ENCODE peak calls at places on chromosomes 2 and 18, in four cellular contexts. A is IMR-90, X is K562, H is endothelial cell of umbilical vein. B is an unnamed sample. For H3K4me1 and H3K9me1, the result is how much of the 10 kb centered on the place peaks cover.

GRCh38 chr18:62957885-62958472 is 242.6 kb downstream of the PHLPP1 start:
- DNase-seq in A (peak), X (no peak), H (peak), B (no peak)

GRCh38 chr2:73333564-73333963 is 40.2 kb upstream of the EGR4 start:
- DNase-seq in A (no peak), X (no peak), H (no peak), B (no peak)

GRCh38 chr2:68686178-68686577 is 42.8 kb downstream of the PROKR1 start:
- DNase-seq in A (no peak), X (no peak), H (no peak), B (no peak)

GRCh38 chr2:239443666-239444567 is 43.1 kb upstream of the HDAC4 start:
- DNase-seq in A (peak), X (no peak), H (no peak), B (peak)

GRCh38 chr18:23828426-23828825 is 139.2 kb downstream of the LAMA3 start:
- DNase-seq in A (peak), X (peak), H (peak), B (no peak)

GRCh38 chr2:204401114-204401513 is 144.2 kb upstream of the PARD3B start:
- DNase-seq in A (peak), X (no peak), H (no peak), B (no peak)

GRCh38 chr2:189751080-189751658 is 11.4 kb downstream of the OSGEPL1 start:
- DNase-seq in A (peak), X (peak), H (peak), B (no peak)

GRCh38 chr2:202172439-202173191 is 65.8 kb downstream of the SUMO1 start:
- DNase-seq in A (peak), X (no peak), H (no peak), B (no peak)

GRCh38 chr2:67463810-67464209 is 66.7 kb downstream of the ETAA1 start:
- DNase-seq in A (peak), X (no peak), H (peak), B (peak)

GRCh38 chr2:186575856-186576255 is 14.0 kb upstream of the ITGAV start:
- DNase-seq in A (peak), X (no peak), H (no peak), B (no peak)

GRCh38 chr2:176088048-176088936 is 4.2 kb upstream of the HOXD13 start:
- DNase-seq in A (peak), X (peak), H (peak), B (no peak)

GRCh38 chr2:88452151-88452851 is at the start of gene FOXI3:
- DNase-seq in A (no peak), X (no peak), H (no peak), B (no peak)

GRCh38 chr18:45887585-45887984 is 62.1 kb downstream of the SIGLEC15 start:
- DNase-seq in A (no peak), X (no peak), H (no peak), B (no peak)

GRCh38 chr2:30249354-30249753 is 18.0 kb downstream of the LBH start:
- DNase-seq in A (no peak), X (no peak), H (no peak), B (no peak)

GRCh38 chr2:127626175-127626574 is 19.8 kb upstream of the GPR17 start:
- DNase-seq in A (no peak), X (no peak), H (no peak), B (no peak)

GRCh38 chr2:239360008-239360407 is 40.8 kb downstream of the HDAC4 start:
- DNase-seq in A (no peak), X (no peak), H (no peak), B (no peak)

GRCh38 chr2:170291474-170291873 is 113.5 kb downstream of the MYO3B start:
- DNase-seq in A (no peak), X (no peak), H (no peak), B (no peak)

GRCh38 chr2:54081574-54081973 is 33.8 kb upstream of the ACYP2 start:
- DNase-seq in A (peak), X (peak), H (no peak), B (peak)

GRCh38 chr2:70995227-70995729 is 605 bp upstream of the TEX261 start:
- DNase-seq in A (peak), X (peak), H (peak), B (no peak)

GRCh38 chr18:55106906-55107305 is 147.6 kb upstream of the CCDC68 start:
- DNase-seq in A (no peak), X (no peak), H (no peak), B (no peak)

GRCh38 chr2:523698-524270 is 153.4 kb downstream of the TMEM18 start:
- DNase-seq in A (no peak), X (no peak), H (no peak), B (no peak)

GRCh38 chr2:203237501-203238238 is 1.1 kb upstream of the CYP20A1 start:
- DNase-seq in A (no peak), X (peak), H (no peak), B (no peak)

GRCh38 chr2:45166229-45166890 is 157.1 kb upstream of the SIX2 start:
- DNase-seq in A (no peak), X (no peak), H (no peak), B (no peak)

GRCh38 chr2:12265646-12266045 is 451.1 kb upstream of the TRIB2 start:
- DNase-seq in A (peak), X (no peak), H (no peak), B (no peak)

GRCh38 chr2:181459646-181460045 is 2.5 kb downstream of the ITGA4 start:
- DNase-seq in A (peak), X (no peak), H (no peak), B (no peak)

GRCh38 chr2:85768713-85769112 is 14.9 kb downstream of the ATOH8 start:
- DNase-seq in A (no peak), X (no peak), H (peak), B (no peak)

GRCh38 chr2:179412116-179412515 is 147.5 kb upstream of the SESTD1 start:
- DNase-seq in A (peak), X (no peak), H (no peak), B (no peak)

GRCh38 chr2:14642499-14642898 is 10.0 kb downstream of the LRATD1 start:
- DNase-seq in A (no peak), X (peak), H (no peak), B (no peak)

DNA sequence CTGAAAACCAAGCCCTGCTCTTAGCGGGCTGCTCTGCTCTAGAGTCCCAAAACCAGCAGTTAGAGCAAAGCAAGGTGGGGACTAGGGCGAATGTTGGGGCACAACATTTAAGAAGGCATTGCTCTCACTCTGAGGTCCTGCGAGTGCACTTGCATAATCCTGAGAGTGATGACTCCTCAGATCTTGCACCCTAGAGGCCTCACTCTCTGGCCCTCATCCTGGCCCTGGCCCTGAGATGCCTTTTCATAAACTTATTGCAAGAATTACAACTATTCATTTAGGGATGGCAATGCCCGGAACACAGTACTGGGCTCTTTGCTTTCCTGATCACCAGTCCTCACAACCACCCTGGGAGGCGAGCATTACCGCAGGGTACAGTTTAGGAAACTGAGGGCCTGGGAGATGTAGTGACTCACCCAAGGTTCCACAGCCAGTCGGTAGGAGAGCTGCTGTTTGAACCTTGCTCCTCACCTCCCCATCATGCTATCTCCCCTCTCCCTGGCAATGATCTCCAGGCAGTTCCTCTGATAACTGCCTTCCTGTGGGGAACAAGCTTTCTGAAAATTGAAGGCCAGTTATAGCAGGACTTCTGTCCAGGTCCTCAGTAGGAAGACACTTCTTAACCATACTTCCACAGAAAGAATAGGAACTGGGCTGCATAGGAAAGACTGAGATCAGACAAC is 91.4 kb downstream of the TNS1 start:
- DNase-seq in A (no peak), X (no peak), H (no peak), B (no peak)
- H3K4me1 ChIP-seq in A (under half), X (under half), H (under half), B (under half)

DNA sequence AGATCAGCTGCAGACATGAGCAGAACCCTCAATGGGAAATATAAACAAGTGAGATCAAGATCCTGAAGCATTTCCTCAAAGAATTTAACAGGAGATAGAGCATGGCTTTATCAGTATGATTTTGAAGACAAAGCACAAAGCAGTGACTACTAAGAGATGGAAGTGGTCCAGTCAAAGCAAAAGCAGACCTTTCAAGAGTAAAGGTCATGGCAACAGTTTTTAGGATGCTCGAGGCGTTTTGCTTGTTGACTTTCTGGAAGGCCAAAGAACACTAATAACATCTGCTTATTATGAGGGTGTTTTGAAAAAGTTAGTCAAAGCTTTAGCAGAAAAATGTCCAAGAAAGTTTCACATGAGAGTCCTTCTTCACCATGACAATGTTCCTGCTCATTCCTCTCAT is 128.5 kb downstream of the KCNE4 start:
- DNase-seq in A (no peak), X (no peak), H (peak), B (no peak)
- H3K4me2 ChIP-seq in A (no peak), X (no peak), H (no peak), B (no peak)

GRCh38 chr2:121066526-121066925 is 218.5 kb downstream of the TFCP2L1 start:
- DNase-seq in A (no peak), X (no peak), H (no peak), B (no peak)

GRCh38 chr2:121071058-121071504 is 213.9 kb downstream of the TFCP2L1 start:
- DNase-seq in A (peak), X (peak), H (peak), B (no peak)

GRCh38 chr2:121069434-121069969 is 215.5 kb downstream of the TFCP2L1 start:
- DNase-seq in A (no peak), X (no peak), H (no peak), B (no peak)

GRCh38 chr2:121065239-121065638 is 219.8 kb downstream of the TFCP2L1 start:
- DNase-seq in A (no peak), X (no peak), H (no peak), B (no peak)

GRCh38 chr2:121068851-121069250 is 216.2 kb downstream of the TFCP2L1 start:
- DNase-seq in A (no peak), X (no peak), H (no peak), B (no peak)
- H3K9me1 ChIP-seq in A (under half), X (under half), H (under half), B (under half)

DNA sequence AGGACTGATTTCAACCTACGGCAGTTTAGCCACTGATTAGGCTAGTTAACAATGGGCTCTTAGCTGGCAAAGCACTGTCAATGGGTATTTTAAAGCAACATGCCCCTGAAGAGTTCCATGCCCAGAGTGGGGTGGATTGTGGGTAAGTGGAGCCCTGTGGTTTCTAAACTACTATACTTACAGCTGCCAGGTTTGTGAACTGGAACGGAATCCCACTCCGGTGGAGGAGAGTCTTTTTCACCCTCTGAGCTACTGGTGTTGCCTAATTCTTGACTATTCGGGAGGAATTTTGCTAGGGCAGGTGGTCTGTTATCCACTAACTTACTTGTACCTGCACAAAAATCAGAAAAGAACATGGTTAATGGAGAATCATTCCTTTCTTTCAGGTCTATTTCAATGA is 52.6 kb downstream of the ZAP70 start:
- DNase-seq in A (no peak), X (no peak), H (no peak), B (no peak)
- H3K4me1 ChIP-seq in A (under half), X (under half), H (under half), B (under half)

DNA sequence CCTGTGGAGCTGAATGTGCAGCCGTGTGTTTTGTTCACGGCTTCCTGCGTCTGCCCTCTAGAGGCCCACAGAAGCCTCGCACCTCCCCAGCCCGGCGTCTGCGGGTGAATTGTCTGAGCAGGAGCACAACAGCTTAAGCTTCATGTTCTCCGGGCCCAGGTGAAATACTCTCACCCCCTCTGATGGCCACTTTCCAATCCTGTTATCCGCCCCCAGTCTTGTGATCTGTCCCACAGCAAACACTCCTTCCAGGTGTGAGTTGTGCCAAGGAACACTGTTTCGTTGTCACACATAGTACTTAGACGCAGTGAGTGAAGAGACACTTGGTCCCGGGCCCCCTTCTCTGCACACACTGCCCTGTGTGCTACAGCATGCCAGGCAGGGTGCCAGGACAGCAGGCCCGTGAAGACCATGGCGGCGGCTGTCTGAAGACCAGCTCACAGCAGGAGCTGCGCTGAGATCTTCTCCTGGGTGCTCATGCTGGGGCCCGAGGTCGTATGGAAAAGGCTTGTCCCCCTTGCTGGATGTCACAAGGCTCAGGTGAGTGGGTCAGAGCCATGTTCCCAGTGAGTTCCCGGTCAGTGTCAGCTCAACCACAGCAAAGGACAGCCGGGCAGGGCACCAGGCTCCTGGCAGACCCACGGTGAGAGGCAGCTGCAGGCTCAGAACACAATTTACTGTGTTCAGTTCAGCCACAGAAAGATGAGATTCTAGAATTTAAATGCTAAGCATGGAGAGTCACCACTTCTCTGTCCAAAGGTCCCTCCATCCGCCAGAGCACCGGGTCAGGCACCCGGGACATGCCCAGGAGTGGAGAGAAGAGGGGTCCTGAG is 6.8 kb upstream of the PXDN start:
- DNase-seq in A (peak), X (peak), H (peak), B (no peak)
- H3K4me2 ChIP-seq in A (no peak), X (no peak), H (no peak), B (no peak)